ENCODE peak calls at places on chromosomes 16 and 17, in six cellular contexts. L is esophagus muscularis mucosa; Q is CD4-positive, alpha-beta memory T cell; U is mucosa of descending colon; X is upper lobe of right lung; O is thoracic aorta. V is an unnamed sample. For H3K36me3, the result is how much of the 10 kb centered on the place peaks cover.

GRCh38 chr17:55284001-55284884 is 19.5 kb downstream of the HLF start:
- DNase-seq in U (no peak), X (no peak), O (no peak), Q (no peak), L (no peak), V (no peak)

GRCh38 chr17:6528557-6528956 is 27.8 kb downstream of the PITPNM3 start:
- DNase-seq in U (no peak), O (no peak), X (no peak), L (no peak), Q (no peak), V (no peak)

GRCh38 chr17:75078097-75079022 is 9.4 kb upstream of the SLC16A5 start:
- DNase-seq in X (peak), Q (no peak), O (no peak), L (no peak), U (no peak), V (no peak)

GRCh38 chr16:67608367-67608766 is 36.6 kb upstream of the CARMIL2 start:
- DNase-seq in U (no peak), Q (no peak), O (no peak), L (no peak), X (no peak), V (no peak)

GRCh38 chr16:4212207-4212933 is 29.5 kb downstream of the SRL start:
- DNase-seq in Q (no peak), X (no peak), L (no peak), O (peak), U (no peak), V (no peak)

GRCh38 chr17:77427471-77427991 is 286.8 kb downstream of the SEC14L1 start:
- DNase-seq in U (no peak), L (no peak), X (no peak), O (no peak), Q (no peak), V (no peak)

GRCh38 chr16:15616068-15616467 is 26.9 kb downstream of the MARF1 start:
- DNase-seq in X (no peak), U (no peak), L (no peak), O (no peak), Q (no peak), V (no peak)

GRCh38 chr16:23496826-23497542 is 13.3 kb downstream of the GGA2 start:
- DNase-seq in L (no peak), U (no peak), Q (no peak), O (no peak), X (peak), V (no peak)

GRCh38 chr17:8976638-8977037 is 11.1 kb upstream of the PIK3R5 start:
- DNase-seq in L (no peak), U (no peak), X (no peak), Q (no peak), O (no peak), V (no peak)

GRCh38 chr16:87922250-87922871 is 14.0 kb downstream of the CA5A start:
- DNase-seq in O (no peak), L (no peak), U (no peak), Q (no peak), X (no peak), V (no peak)

GRCh38 chr17:21392257-21392656 is 16.1 kb downstream of the KCNJ12 start:
- DNase-seq in O (no peak), Q (no peak), X (no peak), L (no peak), U (no peak), V (no peak)

GRCh38 chr17:44758414-44759095 is at the start of gene ADAM11:
- DNase-seq in O (no peak), L (no peak), Q (no peak), X (peak), U (no peak), V (peak)

GRCh38 chr17:32929288-32929574 is 1.3 kb downstream of the TMEM98 start:
- DNase-seq in X (no peak), L (no peak), U (no peak), O (no peak), Q (no peak), V (no peak)

GRCh38 chr17:17433260-17433659 is 43.5 kb upstream of the MED9 start:
- DNase-seq in L (no peak), X (peak), Q (no peak), O (no peak), U (no peak), V (no peak)

GRCh38 chr17:63804328-63804727 is 22.9 kb upstream of the PSMC5 start:
- DNase-seq in O (no peak), Q (no peak), X (no peak), L (no peak), U (no peak), V (no peak)

GRCh38 chr17:65537845-65538678 is 23.4 kb downstream of the AXIN2 start:
- DNase-seq in O (no peak), X (no peak), Q (peak), L (no peak), U (no peak), V (no peak)

GRCh38 chr16:47018223-47018891 is 44.9 kb upstream of the DNAJA2 start:
- DNase-seq in L (no peak), Q (peak), U (peak), O (no peak), X (no peak), V (peak)

GRCh38 chr16:69930117-69930776 is 20.9 kb upstream of the CLEC18A start:
- DNase-seq in Q (peak), U (no peak), L (no peak), O (no peak), X (no peak), V (peak)

GRCh38 chr17:8119575-8120519 is 1.5 kb upstream of the ALOXE3 start:
- DNase-seq in X (peak), L (peak), O (no peak), Q (peak), U (peak), V (peak)

GRCh38 chr17:1563786-1564613 is 1.4 kb upstream of the PITPNA start:
- DNase-seq in L (no peak), U (peak), Q (no peak), O (no peak), X (no peak), V (no peak)

GRCh38 chr17:50185724-50186545 is 15.5 kb downstream of the COL1A1 start:
- DNase-seq in Q (no peak), L (no peak), O (no peak), U (peak), X (no peak), V (no peak)

GRCh38 chr16:6684076-6684673 is 648.5 kb upstream of the RBFOX1 start:
- DNase-seq in Q (no peak), U (no peak), L (peak), O (no peak), X (no peak), V (peak)

GRCh38 chr17:16537130-16537458 is 31.9 kb downstream of the ZNF287 start:
- DNase-seq in X (no peak), Q (no peak), O (no peak), U (no peak), L (no peak), V (no peak)

GRCh38 chr17:15955793-15956541 is 11.0 kb downstream of the ADORA2B start:
- DNase-seq in O (no peak), L (no peak), X (no peak), Q (no peak), U (no peak), V (peak)

GRCh38 chr16:14378131-14378551 is 251.9 kb downstream of the PARN start:
- DNase-seq in L (no peak), X (no peak), U (no peak), Q (no peak), O (no peak), V (peak)

GRCh38 chr17:6894206-6894528 is 62.6 kb upstream of the TEKT1 start:
- DNase-seq in U (no peak), L (no peak), O (no peak), X (no peak), Q (no peak), V (peak)

GRCh38 chr17:79991140-79991923 is 44.3 kb downstream of the TBC1D16 start:
- DNase-seq in X (peak), L (peak), U (peak), O (no peak), Q (peak), V (peak)

GRCh38 chr17:39410279-39410678 is 8.9 kb upstream of the FBXL20 start:
- DNase-seq in Q (no peak), U (no peak), L (no peak), X (no peak), O (no peak), V (no peak)
- H3K36me3 ChIP-seq in Q (half or more), U (under half), L (half or more), X (half or more), O (half or more), V (half or more)

DNA sequence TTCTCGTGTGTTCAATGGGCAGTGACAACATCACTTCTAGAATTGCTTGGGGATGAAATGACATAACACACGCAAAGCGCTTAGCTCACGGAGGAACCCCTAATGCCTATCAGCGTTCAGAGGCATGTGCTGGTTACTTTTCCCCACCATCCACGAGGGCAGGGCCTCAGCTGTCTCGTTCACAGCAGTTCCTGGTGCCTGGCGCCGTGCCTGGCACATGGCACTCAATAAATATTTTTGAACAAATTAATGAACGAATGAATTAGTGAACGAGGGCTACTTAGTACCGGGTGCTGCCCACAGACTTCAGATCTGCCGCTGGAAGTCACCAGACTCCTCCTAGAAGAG is 14.1 kb upstream of the CIBAR2 start:
- DNase-seq in O (no peak), X (no peak), Q (no peak), U (no peak), L (no peak), V (no peak)
- H3K4me3 ChIP-seq in O (peak), X (no peak), Q (no peak), U (no peak), L (no peak), V (no peak)

DNA sequence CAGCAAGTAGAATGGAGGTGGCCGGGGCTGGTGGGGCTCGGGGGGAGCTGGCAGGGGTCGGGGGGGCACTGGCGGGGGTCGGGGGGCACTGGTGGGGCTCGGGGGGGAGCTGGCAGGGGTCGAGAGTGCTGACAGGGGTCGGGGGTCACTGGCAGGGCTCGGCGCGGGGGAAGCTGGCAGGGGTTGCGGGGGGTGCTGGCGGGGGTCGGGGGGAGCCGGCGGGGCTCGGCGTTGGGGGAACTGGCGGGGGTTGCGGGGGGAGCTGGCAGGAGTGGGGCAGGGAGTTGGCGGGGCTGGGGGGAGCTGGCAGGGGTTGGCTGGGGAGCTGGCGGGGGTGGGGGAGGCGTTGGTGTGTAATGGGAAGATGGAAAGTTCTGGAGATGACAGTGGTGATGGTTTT is 25.1 kb downstream of the CCDC57 start:
- DNase-seq in X (no peak), L (no peak), O (no peak), Q (no peak), U (peak), V (no peak)
- H3K36me3 ChIP-seq in X (under half), L (half or more), O (under half), Q (under half), U (under half), V (under half)

GRCh38 chr17:72566671-72567484 is 446.1 kb downstream of the SOX9 start:
- DNase-seq in O (no peak), U (no peak), Q (no peak), L (no peak), X (no peak), V (no peak)

GRCh38 chr17:72565758-72566157 is 444.9 kb downstream of the SOX9 start:
- DNase-seq in X (no peak), U (no peak), Q (no peak), L (no peak), O (no peak), V (no peak)

GRCh38 chr17:72565006-72565405 is 444.2 kb downstream of the SOX9 start:
- DNase-seq in O (no peak), U (no peak), L (no peak), X (no peak), Q (no peak), V (no peak)

GRCh38 chr17:72569193-72569946 is 448.6 kb downstream of the SOX9 start:
- DNase-seq in O (no peak), U (no peak), L (no peak), X (no peak), Q (no peak), V (no peak)

GRCh38 chr17:72567774-72568173 is 447.0 kb downstream of the SOX9 start:
- DNase-seq in U (no peak), L (no peak), Q (no peak), X (no peak), O (no peak), V (no peak)
- H3K4me3 ChIP-seq in U (no peak), L (no peak), Q (no peak), X (no peak), O (no peak), V (no peak)

DNA sequence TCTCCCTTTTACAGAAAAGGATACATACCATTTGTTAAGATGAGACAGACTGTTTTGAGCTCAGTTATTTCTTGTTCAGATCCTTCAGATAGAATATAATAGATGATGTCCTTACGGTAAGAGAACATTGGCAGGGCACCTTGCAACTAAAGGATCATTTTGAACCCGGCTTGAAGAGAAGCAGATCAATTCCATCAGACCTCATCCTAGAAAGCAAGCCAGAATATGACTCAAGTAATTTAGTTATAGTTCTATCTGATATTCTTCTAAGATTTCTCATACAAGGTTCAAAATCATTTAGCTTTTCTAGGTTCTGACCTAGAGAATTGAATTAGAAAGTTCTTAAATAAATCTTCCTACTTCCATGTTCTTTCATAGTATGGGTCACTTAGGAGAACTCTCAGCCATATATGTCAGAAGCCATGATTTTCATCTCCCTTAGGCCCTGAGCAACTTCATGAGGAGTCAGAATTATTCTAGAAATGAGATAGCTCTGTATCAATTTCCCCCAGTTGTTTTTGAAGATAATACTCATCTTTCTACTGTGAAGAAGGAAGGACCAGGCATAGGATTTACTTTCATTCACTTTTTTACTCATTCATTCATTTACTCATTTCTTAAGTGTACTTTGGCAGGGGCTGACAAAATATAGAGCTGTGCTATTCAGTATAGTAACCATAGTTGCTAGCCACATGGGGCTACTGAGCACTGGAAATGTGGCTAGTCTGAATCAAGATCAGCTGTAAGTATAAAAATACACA is 2.5 kb upstream of the CMTM1 start:
- DNase-seq in Q (no peak), U (no peak), X (no peak), L (no peak), O (no peak), V (no peak)
- H3K36me3 ChIP-seq in Q (under half), U (under half), X (half or more), L (under half), O (under half), V (under half)

GRCh38 chr16:73794936-73795335 is 501.7 kb upstream of the PSMD7 start:
- DNase-seq in O (no peak), X (no peak), Q (no peak), U (no peak), L (no peak), V (no peak)

GRCh38 chr16:73797115-73797514 is 499.5 kb upstream of the PSMD7 start:
- DNase-seq in L (no peak), O (no peak), Q (no peak), U (no peak), X (no peak), V (no peak)

GRCh38 chr16:73793286-73793685 is 503.3 kb upstream of the PSMD7 start:
- DNase-seq in Q (no peak), L (no peak), X (no peak), O (no peak), U (no peak), V (no peak)

GRCh38 chr16:73792199-73793108 is 504.2 kb upstream of the PSMD7 start:
- DNase-seq in Q (no peak), O (no peak), X (no peak), L (no peak), U (no peak), V (no peak)
- H3K4me3 ChIP-seq in Q (no peak), O (no peak), X (no peak), L (no peak), U (no peak), V (no peak)

GRCh38 chr17:73348018-73348823 is 36.4 kb upstream of the CDC42EP4 start:
- DNase-seq in Q (no peak), U (no peak), X (no peak), L (no peak), O (no peak), V (no peak)
- H3K36me3 ChIP-seq in Q (under half), U (under half), X (under half), L (under half), O (under half), V (under half)

GRCh38 chr16:640614-641013 is 1.0 kb upstream of the MCRIP2 start:
- DNase-seq in O (no peak), Q (no peak), L (no peak), U (no peak), X (no peak), V (no peak)
- H3K4me3 ChIP-seq in O (no peak), Q (no peak), L (no peak), U (no peak), X (no peak), V (no peak)

V was measured in HAP-1.